ENCODE peak calls at places on chromosomes 2 and 18, in eight cellular contexts. U is H1; F is ovary; D is thoracic aorta; R is cardiac muscle cell; E is naive thymus-derived CD4-positive, alpha-beta T cell; Y is CD8-positive, alpha-beta T cell; A is trophoblast cell. P is an unnamed sample. For H3K27me3, the result is how much of the 10 kb centered on the place peaks cover.

GRCh38 chr2:68325056-68325455 is 5.3 kb upstream of the CNRIP1 start:
- DNase-seq in U (no peak), F (no peak), D (no peak), R (no peak), E (no peak), Y (no peak), A (no peak), P (no peak)

GRCh38 chr2:118842687-118843491 is 4.6 kb downstream of the EN1 start:
- DNase-seq in U (no peak), F (no peak), D (no peak), R (peak), E (no peak), Y (no peak), A (no peak), P (no peak)

GRCh38 chr18:63702660-63703059 is at the start of gene SERPINB11:
- DNase-seq in U (no peak), F (no peak), D (no peak), R (no peak), E (no peak), Y (no peak), A (no peak), P (no peak)

GRCh38 chr2:234292205-234292954 is 204.5 kb downstream of the ARL4C start:
- DNase-seq in U (no peak), F (no peak), D (no peak), R (peak), E (peak), Y (peak), A (no peak), P (peak)

GRCh38 chr18:78595453-78595852 is 384.2 kb upstream of the SALL3 start:
- DNase-seq in U (no peak), F (no peak), D (no peak), R (no peak), E (no peak), Y (no peak), A (no peak), P (no peak)

GRCh38 chr2:161946489-161947107 is 127.4 kb downstream of the DPP4 start:
- DNase-seq in U (no peak), F (no peak), D (no peak), R (peak), E (peak), Y (no peak), A (peak), P (peak)

GRCh38 chr2:83394134-83394965 is 1064.7 kb downstream of the SUCLG1 start:
- DNase-seq in U (no peak), F (no peak), D (no peak), R (no peak), E (no peak), Y (no peak), A (no peak), P (no peak)

GRCh38 chr2:20592106-20593071 is 58.5 kb downstream of the HS1BP3 start:
- DNase-seq in U (no peak), F (peak), D (no peak), R (no peak), E (no peak), Y (no peak), A (peak), P (no peak)

GRCh38 chr2:67650292-67651133 is 253.4 kb downstream of the ETAA1 start:
- DNase-seq in U (peak), F (peak), D (peak), R (peak), E (no peak), Y (no peak), A (peak), P (no peak)

GRCh38 chr18:74745658-74746403 is 148.2 kb downstream of the ZNF407 start:
- DNase-seq in U (no peak), F (no peak), D (no peak), R (peak), E (no peak), Y (no peak), A (peak), P (no peak)

GRCh38 chr2:129847043-129847442 is 132.4 kb upstream of the RAB6C start:
- DNase-seq in U (no peak), F (no peak), D (no peak), R (no peak), E (no peak), Y (no peak), A (no peak), P (no peak)

GRCh38 chr2:37786153-37786809 is 114.8 kb upstream of the CDC42EP3 start:
- DNase-seq in U (no peak), F (no peak), D (no peak), R (no peak), E (no peak), Y (no peak), A (no peak), P (no peak)

GRCh38 chr2:113129519-113130078 is 2.2 kb downstream of the IL1RN start:
- DNase-seq in U (peak), F (no peak), D (no peak), R (no peak), E (no peak), Y (no peak), A (no peak), P (no peak)

GRCh38 chr2:20621366-20622295 is 29.3 kb downstream of the HS1BP3 start:
- DNase-seq in U (no peak), F (peak), D (no peak), R (no peak), E (no peak), Y (no peak), A (no peak), P (no peak)

GRCh38 chr2:234426616-234427015 is 70.3 kb downstream of the ARL4C start:
- DNase-seq in U (no peak), F (no peak), D (no peak), R (no peak), E (no peak), Y (no peak), A (no peak), P (peak)

GRCh38 chr18:79596451-79597175 is 83.0 kb upstream of the CTDP1 start:
- DNase-seq in U (no peak), F (peak), D (no peak), R (no peak), E (no peak), Y (no peak), A (no peak), P (no peak)

GRCh38 chr2:84686783-84687442 is 170.6 kb downstream of the DNAH6 start:
- DNase-seq in U (no peak), F (no peak), D (no peak), R (no peak), E (peak), Y (no peak), A (no peak), P (no peak)

GRCh38 chr2:141021611-141022010 is 1109.2 kb downstream of the LRP1B start:
- DNase-seq in U (no peak), F (no peak), D (no peak), R (peak), E (no peak), Y (no peak), A (no peak), P (no peak)

GRCh38 chr2:240511351-240512108 is 46.3 kb downstream of the ANKMY1 start:
- DNase-seq in U (no peak), F (no peak), D (no peak), R (no peak), E (no peak), Y (no peak), A (peak), P (no peak)

GRCh38 chr2:31333527-31334183 is 80.9 kb downstream of the XDH start:
- DNase-seq in U (peak), F (peak), D (peak), R (peak), E (peak), Y (peak), A (peak), P (peak)

GRCh38 chr2:236658974-236659757 is 89.5 kb downstream of the ACKR3 start:
- DNase-seq in U (peak), F (no peak), D (no peak), R (no peak), E (no peak), Y (no peak), A (no peak), P (no peak)

GRCh38 chr2:133389569-133389968 is 178.7 kb downstream of the NCKAP5 start:
- DNase-seq in U (no peak), F (no peak), D (no peak), R (no peak), E (no peak), Y (no peak), A (no peak), P (no peak)

GRCh38 chr2:94622113-94622618 is 249.1 kb upstream of the TEKT4 start:
- DNase-seq in U (no peak), F (no peak), D (no peak), R (no peak), E (no peak), Y (no peak), A (no peak), P (no peak)

GRCh38 chr2:106068415-106068814 is 125.7 kb downstream of the UXS1 start:
- DNase-seq in U (no peak), F (no peak), D (no peak), R (no peak), E (no peak), Y (no peak), A (no peak), P (no peak)

GRCh38 chr2:43426305-43427031 is 169.4 kb downstream of the THADA start:
- DNase-seq in U (no peak), F (no peak), D (no peak), R (peak), E (peak), Y (peak), A (peak), P (peak)

GRCh38 chr2:126834006-126834659 is 64.6 kb upstream of the TEX51 start:
- DNase-seq in U (no peak), F (no peak), D (no peak), R (no peak), E (no peak), Y (no peak), A (no peak), P (no peak)

GRCh38 chr2:3154146-3154545 is 223.5 kb downstream of the EIPR1 start:
- DNase-seq in U (no peak), F (no peak), D (no peak), R (no peak), E (no peak), Y (no peak), A (no peak), P (no peak)

GRCh38 chr2:234446404-234447076 is 50.3 kb downstream of the ARL4C start:
- DNase-seq in U (no peak), F (no peak), D (no peak), R (no peak), E (peak), Y (peak), A (peak), P (peak)

GRCh38 chr2:194730266-194730665 is 926.8 kb upstream of the SLC39A10 start:
- DNase-seq in U (no peak), F (no peak), D (no peak), R (no peak), E (no peak), Y (no peak), A (no peak), P (no peak)

GRCh38 chr2:31383471-31384153 is 30.9 kb downstream of the XDH start:
- DNase-seq in U (no peak), F (no peak), D (no peak), R (peak), E (no peak), Y (no peak), A (no peak), P (no peak)

GRCh38 chr2:232891621-232892071 is 21.6 kb downstream of the SNORC start:
- DNase-seq in U (no peak), F (no peak), D (no peak), R (peak), E (no peak), Y (no peak), A (no peak), P (no peak)

GRCh38 chr2:221200184-221200839 is 371.8 kb downstream of the EPHA4 start:
- DNase-seq in U (no peak), F (no peak), D (no peak), R (no peak), E (no peak), Y (no peak), A (no peak), P (no peak)

GRCh38 chr2:73284296-73285161 is at the start of gene FBXO41:
- DNase-seq in U (peak), F (peak), D (no peak), R (peak), E (peak), Y (peak), A (peak), P (peak)

GRCh38 chr2:23241106-23241505 is 143.9 kb upstream of the KLHL29 start:
- DNase-seq in U (no peak), F (no peak), D (no peak), R (no peak), E (no peak), Y (no peak), A (no peak), P (no peak)

GRCh38 chr2:11145350-11145749 is 9.9 kb upstream of the SLC66A3 start:
- DNase-seq in U (no peak), F (no peak), D (no peak), R (no peak), E (no peak), Y (no peak), A (no peak), P (no peak)

GRCh38 chr2:6992821-6993228 is 75.6 kb downstream of the RNF144A start:
- DNase-seq in U (no peak), F (no peak), D (no peak), R (no peak), E (no peak), Y (no peak), A (no peak), P (no peak)

GRCh38 chr2:75002007-75002406 is 43.6 kb downstream of the POLE4 start:
- DNase-seq in U (no peak), F (no peak), D (no peak), R (peak), E (no peak), Y (no peak), A (peak), P (no peak)

GRCh38 chr2:229191413-229191812 is 79.7 kb downstream of the PID1 start:
- DNase-seq in U (no peak), F (no peak), D (no peak), R (no peak), E (no peak), Y (no peak), A (no peak), P (no peak)

DNA sequence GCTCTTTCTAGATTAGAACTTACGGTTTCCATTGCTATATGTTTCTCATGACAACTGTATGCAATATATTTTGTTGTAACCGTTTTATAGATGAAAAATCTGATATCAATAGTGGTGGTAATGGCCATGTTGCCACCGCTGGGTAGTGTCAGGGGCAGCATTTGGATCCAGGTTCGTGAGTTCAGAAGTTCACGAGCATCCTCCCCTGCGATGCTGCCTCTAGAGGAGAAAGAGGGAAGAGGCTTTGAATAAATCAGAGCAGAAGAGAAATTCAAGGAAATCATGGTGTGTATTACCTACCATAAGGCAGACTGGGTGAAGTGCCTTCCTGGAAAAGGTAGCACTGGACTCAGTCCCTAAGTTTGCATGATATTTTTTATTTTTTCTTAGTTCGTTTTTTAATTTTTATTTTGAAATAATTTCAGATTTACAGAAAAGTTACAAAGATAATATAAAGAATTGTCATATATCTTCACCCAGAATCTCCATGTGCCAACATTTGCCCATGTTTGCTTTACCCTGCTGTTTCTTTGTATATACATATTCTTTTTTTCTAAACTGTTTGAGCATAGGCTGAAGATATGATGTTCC is 3.3 kb upstream of the ZBTB7C start:
- DNase-seq in U (no peak), F (no peak), D (no peak), R (peak), E (peak), Y (no peak), A (peak), P (peak)
- H3K27me3 ChIP-seq in U (under half), F (under half), D (under half), R (under half), E (under half), Y (under half), A (under half), P (under half)

DNA sequence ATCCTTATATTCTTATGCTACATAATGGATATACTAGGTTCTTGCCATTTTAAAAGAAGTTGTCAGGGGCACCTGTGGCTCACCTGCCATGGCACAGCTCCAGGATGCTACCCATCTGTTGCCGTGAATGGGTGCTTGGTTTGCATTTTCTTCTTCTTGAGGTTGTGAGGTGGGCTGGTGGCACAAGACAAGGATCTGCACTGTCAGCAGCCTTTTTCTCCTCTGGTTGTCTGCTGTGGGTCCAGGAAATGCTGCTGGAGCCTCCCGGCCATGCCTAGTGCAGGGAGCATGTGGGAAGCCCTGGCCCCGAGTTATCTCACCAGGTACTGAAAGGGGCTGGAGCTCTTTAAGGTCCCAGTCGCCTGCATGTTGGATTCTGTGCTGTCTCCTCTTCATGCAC is 2.6 kb downstream of the IL1R1 start:
- DNase-seq in U (no peak), F (no peak), D (no peak), R (no peak), E (no peak), Y (no peak), A (no peak), P (no peak)
- H3K4me3 ChIP-seq in U (no peak), F (no peak), D (peak), R (no peak), E (no peak), Y (no peak), A (no peak), P (no peak)

GRCh38 chr18:76265375-76266225 is 229.4 kb downstream of the ZNF516 start:
- DNase-seq in U (no peak), F (peak), D (no peak), R (peak), E (no peak), Y (no peak), A (no peak), P (no peak)
- H3K27ac ChIP-seq in U (no peak), F (peak), D (peak), R (no peak), E (no peak), Y (no peak), A (no peak), P (no peak)

GRCh38 chr2:1512321-1513289 is 99.3 kb downstream of the TPO start:
- DNase-seq in U (no peak), F (no peak), D (no peak), R (no peak), E (no peak), Y (no peak), A (no peak), P (no peak)
- H3K27me3 ChIP-seq in U (under half), F (under half), D (under half), R (under half), E (under half), Y (under half), A (under half), P (under half)

GRCh38 chr2:38960609-38961320 is 71.1 kb downstream of the ARHGEF33 start:
- DNase-seq in U (no peak), F (no peak), D (no peak), R (no peak), E (no peak), Y (no peak), A (no peak), P (no peak)
- H3K4me3 ChIP-seq in U (peak), F (peak), D (peak), R (no peak), E (peak), Y (no peak), A (peak), P (no peak)

GRCh38 chr2:150939087-150939486 is 322.6 kb downstream of the RBM43 start:
- DNase-seq in U (no peak), F (no peak), D (no peak), R (no peak), E (no peak), Y (no peak), A (no peak), P (no peak)
- H3K27ac ChIP-seq in U (no peak), F (no peak), D (no peak), R (no peak), E (no peak), Y (no peak), A (no peak), P (no peak)

DNA sequence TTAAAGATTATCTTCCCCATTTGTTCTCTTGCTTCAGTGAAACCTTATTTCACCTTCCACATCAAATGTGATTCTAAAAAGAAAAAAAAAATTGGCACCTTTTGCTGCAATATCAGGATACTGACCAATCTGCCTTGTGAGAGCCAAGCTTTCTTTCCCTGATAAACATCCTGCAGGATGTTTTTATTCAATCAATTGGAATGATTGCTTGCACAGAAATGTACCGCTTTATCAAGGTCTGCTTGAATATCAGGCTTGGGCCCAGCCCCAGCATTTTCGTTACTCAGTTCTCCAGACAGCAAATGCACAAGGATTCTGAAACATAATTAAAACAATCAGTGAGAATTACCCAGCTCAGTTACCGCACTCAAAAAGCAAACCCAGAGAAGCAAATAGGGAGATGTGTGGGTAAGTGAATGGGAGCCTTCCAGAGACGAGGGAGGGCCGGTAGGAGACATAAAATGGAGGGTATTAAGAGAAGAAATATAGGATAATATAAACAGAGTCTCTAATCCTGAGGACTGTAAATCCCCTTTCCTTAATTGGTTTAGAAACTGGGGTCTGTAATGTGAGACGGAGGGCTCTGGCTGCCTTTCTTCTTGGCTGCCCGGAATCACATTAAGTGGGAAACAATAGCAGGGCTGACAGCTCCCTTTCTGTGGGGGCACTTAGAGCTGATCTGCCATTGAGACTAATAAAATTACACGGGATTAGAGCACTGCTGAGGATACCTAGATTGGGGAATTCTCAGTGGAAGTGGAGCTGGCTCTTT is 291.8 kb downstream of the ICOS start:
- DNase-seq in U (no peak), F (no peak), D (no peak), R (no peak), E (no peak), Y (no peak), A (no peak), P (no peak)
- H3K27me3 ChIP-seq in U (under half), F (under half), D (under half), R (under half), E (under half), Y (under half), A (under half), P (under half)

GRCh38 chr2:144522741-144523605 is 3.1 kb upstream of the ZEB2 start:
- DNase-seq in U (peak), F (peak), D (no peak), R (no peak), E (no peak), Y (no peak), A (no peak), P (no peak)
- H3K4me3 ChIP-seq in U (peak), F (peak), D (peak), R (peak), E (peak), Y (peak), A (no peak), P (peak)

GRCh38 chr2:152166633-152167032 is 8.9 kb downstream of the STAM2 start:
- DNase-seq in U (no peak), F (no peak), D (no peak), R (peak), E (no peak), Y (no peak), A (no peak), P (no peak)
- H3K27ac ChIP-seq in U (no peak), F (no peak), D (peak), R (no peak), E (no peak), Y (no peak), A (no peak), P (no peak)

P was measured in CD4-positive, alpha-beta memory T cell.